ENCODE peak calls at places on chromosome 3, in six cellular contexts. One of them, this sample, is unnamed.
A peak's percentile ranks its signal among the peaks of the same experiment; 100 is the strongest.

GRCh38 chr3:57709559-57709958 is 16.7 kb upstream of the DENND6A start:
- DNase-seq in body of pancreas: peak; percentile 14
- DNase-seq in dorsolateral prefrontal cortex: no peak
- DNase-seq in foreskin fibroblast: peak; percentile 20
- DNase-seq in effector memory CD4-positive, alpha-beta T cell: no peak
- DNase-seq in CD8-positive, alpha-beta memory T cell: no peak
- DNase-seq in this sample: no peak

GRCh38 chr3:15623535-15624450 is 22.2 kb downstream of the BTD start:
- DNase-seq in body of pancreas: no peak
- DNase-seq in foreskin fibroblast: no peak
- DNase-seq in CD8-positive, alpha-beta memory T cell: no peak
- DNase-seq in dorsolateral prefrontal cortex: no peak
- DNase-seq in effector memory CD4-positive, alpha-beta T cell: no peak
- DNase-seq in this sample: no peak

GRCh38 chr3:39651993-39652739 is 157.2 kb upstream of the MYRIP start:
- DNase-seq in effector memory CD4-positive, alpha-beta T cell: no peak
- DNase-seq in dorsolateral prefrontal cortex: no peak
- DNase-seq in foreskin fibroblast: no peak
- DNase-seq in CD8-positive, alpha-beta memory T cell: no peak
- DNase-seq in body of pancreas: peak; percentile 55
- DNase-seq in this sample: no peak

GRCh38 chr3:78804251-78805037 is 963.4 kb downstream of the ROBO1 start:
- DNase-seq in body of pancreas: no peak
- DNase-seq in dorsolateral prefrontal cortex: no peak
- DNase-seq in effector memory CD4-positive, alpha-beta T cell: no peak
- DNase-seq in foreskin fibroblast: peak; percentile 50
- DNase-seq in CD8-positive, alpha-beta memory T cell: no peak
- DNase-seq in this sample: peak; percentile 21

GRCh38 chr3:37862219-37862711 is 585 bp downstream of the CTDSPL start:
- DNase-seq in dorsolateral prefrontal cortex: peak; percentile 68
- DNase-seq in body of pancreas: peak; percentile 44
- DNase-seq in CD8-positive, alpha-beta memory T cell: no peak
- DNase-seq in foreskin fibroblast: peak; percentile 81
- DNase-seq in effector memory CD4-positive, alpha-beta T cell: no peak
- DNase-seq in this sample: peak; percentile 62

GRCh38 chr3:59456852-59457485 is 407.1 kb upstream of the CFAP20DC start:
- DNase-seq in effector memory CD4-positive, alpha-beta T cell: no peak
- DNase-seq in foreskin fibroblast: no peak
- DNase-seq in CD8-positive, alpha-beta memory T cell: no peak
- DNase-seq in body of pancreas: no peak
- DNase-seq in dorsolateral prefrontal cortex: no peak
- DNase-seq in this sample: no peak

GRCh38 chr3:169836058-169836941 is 23.6 kb upstream of the LRRC34 start:
- DNase-seq in body of pancreas: no peak
- DNase-seq in CD8-positive, alpha-beta memory T cell: no peak
- DNase-seq in foreskin fibroblast: peak; percentile 87
- DNase-seq in dorsolateral prefrontal cortex: no peak
- DNase-seq in effector memory CD4-positive, alpha-beta T cell: no peak
- DNase-seq in this sample: no peak

GRCh38 chr3:8869613-8870012 is 93.7 kb downstream of the RAD18 start:
- DNase-seq in body of pancreas: no peak
- DNase-seq in foreskin fibroblast: peak; percentile 95
- DNase-seq in effector memory CD4-positive, alpha-beta T cell: no peak
- DNase-seq in dorsolateral prefrontal cortex: no peak
- DNase-seq in CD8-positive, alpha-beta memory T cell: no peak
- DNase-seq in this sample: no peak

GRCh38 chr3:66000506-66000905 is 38.2 kb downstream of the MAGI1 start:
- DNase-seq in body of pancreas: no peak
- DNase-seq in effector memory CD4-positive, alpha-beta T cell: no peak
- DNase-seq in dorsolateral prefrontal cortex: no peak
- DNase-seq in foreskin fibroblast: no peak
- DNase-seq in CD8-positive, alpha-beta memory T cell: no peak
- DNase-seq in this sample: no peak

GRCh38 chr3:42300013-42300412 is 34.0 kb upstream of the CCK start:
- DNase-seq in foreskin fibroblast: peak; percentile 66
- DNase-seq in dorsolateral prefrontal cortex: no peak
- DNase-seq in effector memory CD4-positive, alpha-beta T cell: no peak
- DNase-seq in body of pancreas: no peak
- DNase-seq in CD8-positive, alpha-beta memory T cell: no peak
- DNase-seq in this sample: no peak

GRCh38 chr3:140292154-140292553 is 357.2 kb downstream of the CLSTN2 start:
- DNase-seq in effector memory CD4-positive, alpha-beta T cell: no peak
- DNase-seq in dorsolateral prefrontal cortex: no peak
- DNase-seq in CD8-positive, alpha-beta memory T cell: no peak
- DNase-seq in body of pancreas: no peak
- DNase-seq in foreskin fibroblast: peak; percentile 70
- DNase-seq in this sample: no peak

GRCh38 chr3:49916686-49917085 is 12.9 kb downstream of the MON1A start:
- DNase-seq in CD8-positive, alpha-beta memory T cell: no peak
- DNase-seq in body of pancreas: no peak
- DNase-seq in foreskin fibroblast: peak; percentile 73
- DNase-seq in dorsolateral prefrontal cortex: no peak
- DNase-seq in effector memory CD4-positive, alpha-beta T cell: no peak
- DNase-seq in this sample: no peak

GRCh38 chr3:50088725-50089602 is at the start of gene RBM5:
- DNase-seq in CD8-positive, alpha-beta memory T cell: peak; percentile 85
- DNase-seq in dorsolateral prefrontal cortex: peak; percentile 93
- DNase-seq in effector memory CD4-positive, alpha-beta T cell: peak; percentile 81
- DNase-seq in body of pancreas: peak; percentile 93
- DNase-seq in foreskin fibroblast: peak; percentile 98
- DNase-seq in this sample: peak; percentile 90

GRCh38 chr3:50876947-50877346 is 202.2 kb downstream of the DOCK3 start:
- DNase-seq in body of pancreas: no peak
- DNase-seq in effector memory CD4-positive, alpha-beta T cell: no peak
- DNase-seq in dorsolateral prefrontal cortex: no peak
- DNase-seq in foreskin fibroblast: no peak
- DNase-seq in CD8-positive, alpha-beta memory T cell: no peak
- DNase-seq in this sample: no peak

GRCh38 chr3:149339931-149340309 is 6.5 kb upstream of the TM4SF18 start:
- DNase-seq in dorsolateral prefrontal cortex: no peak
- DNase-seq in body of pancreas: peak; percentile 86
- DNase-seq in CD8-positive, alpha-beta memory T cell: no peak
- DNase-seq in foreskin fibroblast: peak; percentile 98
- DNase-seq in effector memory CD4-positive, alpha-beta T cell: no peak
- DNase-seq in this sample: peak; percentile 82

GRCh38 chr3:42224178-42224577 is 41.8 kb downstream of the CCK start:
- DNase-seq in body of pancreas: no peak
- DNase-seq in effector memory CD4-positive, alpha-beta T cell: no peak
- DNase-seq in dorsolateral prefrontal cortex: no peak
- DNase-seq in CD8-positive, alpha-beta memory T cell: no peak
- DNase-seq in foreskin fibroblast: no peak
- DNase-seq in this sample: no peak

GRCh38 chr3:177026505-177027277 is 170.6 kb downstream of the TBL1XR1 start:
- DNase-seq in body of pancreas: no peak
- DNase-seq in dorsolateral prefrontal cortex: no peak
- DNase-seq in effector memory CD4-positive, alpha-beta T cell: no peak
- DNase-seq in foreskin fibroblast: no peak
- DNase-seq in CD8-positive, alpha-beta memory T cell: no peak
- DNase-seq in this sample: no peak

GRCh38 chr3:139906441-139906840 is 28.5 kb upstream of the CLSTN2 start:
- DNase-seq in body of pancreas: no peak
- DNase-seq in dorsolateral prefrontal cortex: no peak
- DNase-seq in foreskin fibroblast: peak; percentile 8
- DNase-seq in CD8-positive, alpha-beta memory T cell: no peak
- DNase-seq in effector memory CD4-positive, alpha-beta T cell: no peak
- DNase-seq in this sample: no peak

GRCh38 chr3:194740859-194741486 is 55.3 kb downstream of the FAM43A start:
- DNase-seq in effector memory CD4-positive, alpha-beta T cell: no peak
- DNase-seq in dorsolateral prefrontal cortex: no peak
- DNase-seq in foreskin fibroblast: no peak
- DNase-seq in body of pancreas: no peak
- DNase-seq in CD8-positive, alpha-beta memory T cell: no peak
- DNase-seq in this sample: no peak

GRCh38 chr3:184565421-184566211 is 4.0 kb downstream of the EPHB3 start:
- DNase-seq in dorsolateral prefrontal cortex: no peak
- DNase-seq in CD8-positive, alpha-beta memory T cell: no peak
- DNase-seq in effector memory CD4-positive, alpha-beta T cell: no peak
- DNase-seq in body of pancreas: peak; percentile 92
- DNase-seq in foreskin fibroblast: peak; percentile 94
- DNase-seq in this sample: peak; percentile 80

GRCh38 chr3:19885468-19885867 is 48.5 kb downstream of the EFHB start:
- DNase-seq in dorsolateral prefrontal cortex: no peak
- DNase-seq in CD8-positive, alpha-beta memory T cell: no peak
- DNase-seq in foreskin fibroblast: peak; percentile 63
- DNase-seq in effector memory CD4-positive, alpha-beta T cell: no peak
- DNase-seq in body of pancreas: no peak
- DNase-seq in this sample: no peak

GRCh38 chr3:194715022-194715800 is 29.5 kb downstream of the FAM43A start:
- DNase-seq in body of pancreas: peak; percentile 47
- DNase-seq in foreskin fibroblast: no peak
- DNase-seq in effector memory CD4-positive, alpha-beta T cell: no peak
- DNase-seq in dorsolateral prefrontal cortex: no peak
- DNase-seq in CD8-positive, alpha-beta memory T cell: peak; percentile 8
- DNase-seq in this sample: no peak

GRCh38 chr3:161576733-161577510 is 80.3 kb downstream of the OTOL1 start:
- DNase-seq in CD8-positive, alpha-beta memory T cell: no peak
- DNase-seq in body of pancreas: no peak
- DNase-seq in foreskin fibroblast: peak; percentile 49
- DNase-seq in effector memory CD4-positive, alpha-beta T cell: no peak
- DNase-seq in dorsolateral prefrontal cortex: no peak
- DNase-seq in this sample: no peak

GRCh38 chr3:51953445-51953844 is 1.7 kb upstream of the GPR62 start:
- DNase-seq in dorsolateral prefrontal cortex: no peak
- DNase-seq in effector memory CD4-positive, alpha-beta T cell: no peak
- DNase-seq in body of pancreas: no peak
- DNase-seq in CD8-positive, alpha-beta memory T cell: no peak
- DNase-seq in foreskin fibroblast: peak; percentile 83
- DNase-seq in this sample: no peak

GRCh38 chr3:126155280-126155640 is 25.1 kb downstream of the ALDH1L1 start:
- DNase-seq in dorsolateral prefrontal cortex: no peak
- DNase-seq in effector memory CD4-positive, alpha-beta T cell: no peak
- DNase-seq in foreskin fibroblast: no peak
- DNase-seq in body of pancreas: no peak
- DNase-seq in CD8-positive, alpha-beta memory T cell: no peak
- DNase-seq in this sample: no peak

GRCh38 chr3:157810924-157811718 is 295.1 kb downstream of the SHOX2 start:
- DNase-seq in foreskin fibroblast: no peak
- DNase-seq in dorsolateral prefrontal cortex: no peak
- DNase-seq in CD8-positive, alpha-beta memory T cell: no peak
- DNase-seq in body of pancreas: no peak
- DNase-seq in effector memory CD4-positive, alpha-beta T cell: no peak
- DNase-seq in this sample: no peak

GRCh38 chr3:43773273-43774104 is 82.8 kb downstream of the ABHD5 start:
- DNase-seq in effector memory CD4-positive, alpha-beta T cell: no peak
- DNase-seq in foreskin fibroblast: peak; percentile 43
- DNase-seq in CD8-positive, alpha-beta memory T cell: peak; percentile 25
- DNase-seq in dorsolateral prefrontal cortex: peak; percentile 50
- DNase-seq in body of pancreas: peak; percentile 17
- DNase-seq in this sample: no peak

GRCh38 chr3:17219593-17219992 is 334.8 kb downstream of the PLCL2 start:
- DNase-seq in foreskin fibroblast: no peak
- DNase-seq in body of pancreas: no peak
- DNase-seq in effector memory CD4-positive, alpha-beta T cell: no peak
- DNase-seq in dorsolateral prefrontal cortex: no peak
- DNase-seq in CD8-positive, alpha-beta memory T cell: no peak
- DNase-seq in this sample: no peak

GRCh38 chr3:17221529-17221928 is 336.8 kb downstream of the PLCL2 start:
- DNase-seq in foreskin fibroblast: no peak
- DNase-seq in dorsolateral prefrontal cortex: no peak
- DNase-seq in body of pancreas: no peak
- DNase-seq in CD8-positive, alpha-beta memory T cell: no peak
- DNase-seq in effector memory CD4-positive, alpha-beta T cell: no peak
- DNase-seq in this sample: no peak

GRCh38 chr3:17218587-17218986 is 333.8 kb downstream of the PLCL2 start:
- DNase-seq in body of pancreas: no peak
- DNase-seq in effector memory CD4-positive, alpha-beta T cell: no peak
- DNase-seq in foreskin fibroblast: no peak
- DNase-seq in CD8-positive, alpha-beta memory T cell: no peak
- DNase-seq in dorsolateral prefrontal cortex: no peak
- DNase-seq in this sample: no peak

GRCh38 chr3:17213102-17213501 is 328.3 kb downstream of the PLCL2 start:
- DNase-seq in effector memory CD4-positive, alpha-beta T cell: no peak
- DNase-seq in body of pancreas: no peak
- DNase-seq in CD8-positive, alpha-beta memory T cell: no peak
- DNase-seq in foreskin fibroblast: peak; percentile 41
- DNase-seq in dorsolateral prefrontal cortex: no peak
- DNase-seq in this sample: no peak

DNA sequence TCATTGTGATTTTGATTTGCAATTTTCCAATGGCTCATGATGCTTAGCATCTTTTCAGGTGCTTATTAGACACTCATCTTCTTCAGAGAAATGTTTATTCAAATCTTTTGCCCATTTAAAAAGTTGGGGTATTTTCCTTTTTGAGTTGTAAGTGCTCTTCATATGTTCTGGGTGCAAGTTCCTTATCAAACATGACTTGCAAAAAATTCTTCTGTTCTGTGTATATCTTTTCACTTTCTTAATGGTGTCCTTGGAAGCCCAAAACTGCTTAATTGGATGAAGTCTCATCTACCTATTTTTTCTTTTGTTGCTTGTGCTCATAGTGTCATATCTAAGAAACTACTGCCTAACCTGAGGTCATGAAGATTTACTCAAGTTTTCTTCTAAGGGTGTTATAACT is 332.8 kb downstream of the PLCL2 start:
- DNase-seq in body of pancreas: no peak
- DNase-seq in effector memory CD4-positive, alpha-beta T cell: no peak
- DNase-seq in CD8-positive, alpha-beta memory T cell: no peak
- DNase-seq in foreskin fibroblast: no peak
- DNase-seq in dorsolateral prefrontal cortex: no peak
- DNase-seq in this sample: no peak
- H3K4me3 ChIP-seq in body of pancreas: no peak overlapping the region
- H3K4me3 ChIP-seq in effector memory CD4-positive, alpha-beta T cell: no peak overlapping the region
- H3K4me3 ChIP-seq in CD8-positive, alpha-beta memory T cell: no peak overlapping the region
- H3K4me3 ChIP-seq in foreskin fibroblast: no peak overlapping the region
- H3K4me3 ChIP-seq in dorsolateral prefrontal cortex: no peak overlapping the region
- H3K4me3 ChIP-seq in this sample: no peak overlapping the region

GRCh38 chr3:10204921-10205320 is 40.2 kb downstream of the IRAK2 start:
- DNase-seq in effector memory CD4-positive, alpha-beta T cell: no peak
- DNase-seq in body of pancreas: no peak
- DNase-seq in foreskin fibroblast: peak; percentile 57
- DNase-seq in CD8-positive, alpha-beta memory T cell: no peak
- DNase-seq in dorsolateral prefrontal cortex: no peak
- DNase-seq in this sample: no peak
- H3K4me3 ChIP-seq in effector memory CD4-positive, alpha-beta T cell: no peak overlapping the region
- H3K4me3 ChIP-seq in body of pancreas: no peak overlapping the region
- H3K4me3 ChIP-seq in foreskin fibroblast: no peak overlapping the region
- H3K4me3 ChIP-seq in CD8-positive, alpha-beta memory T cell: no peak overlapping the region
- H3K4me3 ChIP-seq in dorsolateral prefrontal cortex: no peak overlapping the region
- H3K4me3 ChIP-seq in this sample: no peak overlapping the region

GRCh38 chr3:71542548-71543370 is 40.8 kb downstream of the FOXP1 start:
- DNase-seq in CD8-positive, alpha-beta memory T cell: no peak
- DNase-seq in foreskin fibroblast: peak; percentile 97
- DNase-seq in effector memory CD4-positive, alpha-beta T cell: no peak
- DNase-seq in body of pancreas: peak; percentile 36
- DNase-seq in dorsolateral prefrontal cortex: peak; percentile 78
- DNase-seq in this sample: peak; percentile 81
- H3K4me3 ChIP-seq in CD8-positive, alpha-beta memory T cell: no peak overlapping the region
- H3K4me3 ChIP-seq in foreskin fibroblast: peak overlapping the region; percentile 41
- H3K4me3 ChIP-seq in effector memory CD4-positive, alpha-beta T cell: no peak overlapping the region
- H3K4me3 ChIP-seq in body of pancreas: no peak overlapping the region
- H3K4me3 ChIP-seq in dorsolateral prefrontal cortex: peak overlapping the region; percentile 54
- H3K4me3 ChIP-seq in this sample: peak overlapping the region; percentile 7

DNA sequence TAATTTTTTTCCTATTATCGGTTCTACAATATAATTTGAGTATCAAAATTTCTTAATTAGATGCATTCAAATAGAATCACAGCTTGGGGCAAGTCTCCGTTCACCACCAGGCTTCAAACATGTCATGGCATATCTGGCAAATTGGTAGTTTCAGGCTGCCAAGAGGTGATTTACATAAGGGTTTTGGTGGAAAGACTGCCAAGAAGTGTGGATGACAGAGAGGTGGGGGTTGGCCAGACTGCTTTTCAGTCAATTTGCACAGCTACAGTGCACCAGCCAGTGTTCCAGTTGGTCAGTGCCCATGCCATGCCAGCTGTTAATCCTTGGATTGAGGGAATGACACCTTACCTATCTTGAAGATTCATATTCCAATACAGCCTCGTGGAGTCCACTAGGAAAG is 8.4 kb upstream of the GSK3B start:
- DNase-seq in effector memory CD4-positive, alpha-beta T cell: no peak
- DNase-seq in dorsolateral prefrontal cortex: no peak
- DNase-seq in body of pancreas: peak; percentile 77
- DNase-seq in foreskin fibroblast: no peak
- DNase-seq in CD8-positive, alpha-beta memory T cell: no peak
- DNase-seq in this sample: no peak
- H3K4me3 ChIP-seq in effector memory CD4-positive, alpha-beta T cell: no peak overlapping the region
- H3K4me3 ChIP-seq in dorsolateral prefrontal cortex: no peak overlapping the region
- H3K4me3 ChIP-seq in body of pancreas: no peak overlapping the region
- H3K4me3 ChIP-seq in foreskin fibroblast: no peak overlapping the region
- H3K4me3 ChIP-seq in CD8-positive, alpha-beta memory T cell: no peak overlapping the region
- H3K4me3 ChIP-seq in this sample: no peak overlapping the region

This sample was measured in uterus.